ENCODE peak calls at places on chromosomes 12 and 14, in four cellular contexts. Z is Right ventricle myocardium superior, S is GM12892, D is sciatic nerve. C is an unnamed sample.

GRCh38 chr12:115149685-115150378 is 465.9 kb upstream of the TBX3 start:
- DNase-seq in S (no peak), Z (no peak), D (no peak), C (no peak)

GRCh38 chr14:105487986-105488777 is 1.5 kb downstream of the CRIP1 start:
- DNase-seq in D (no peak), Z (no peak), S (no peak), C (no peak)

GRCh38 chr12:53054112-53054878 is 4.4 kb downstream of the TNS2 start:
- DNase-seq in Z (peak; percentile 95), S (peak; percentile 93), D (peak; percentile 97), C (peak; percentile 98)

GRCh38 chr12:124608451-124608870 is 41.0 kb upstream of the NCOR2 start:
- DNase-seq in S (no peak), D (no peak), Z (no peak), C (no peak)

GRCh38 chr14:104820669-104821228 is 19.8 kb downstream of the ZBTB42 start:
- DNase-seq in Z (peak; percentile 64), D (peak; percentile 69), S (no peak), C (peak; percentile 87)

GRCh38 chr12:130663510-130663909 is 52.6 kb downstream of the RIMBP2 start:
- DNase-seq in Z (no peak), S (no peak), D (no peak), C (no peak)

GRCh38 chr14:22918809-22919600 is at the start of gene RBM23:
- DNase-seq in Z (peak; percentile 100), S (peak; percentile 87), D (peak; percentile 100), C (peak; percentile 100)

GRCh38 chr12:49198431-49199155 is 9.7 kb upstream of the TUBA1A start:
- DNase-seq in D (no peak), Z (peak; percentile 59), S (no peak), C (peak; percentile 82)

GRCh38 chr12:75528272-75528671 is 16.9 kb upstream of the KRR1 start:
- DNase-seq in S (no peak), Z (no peak), D (no peak), C (peak; percentile 63)

C was measured in mesendoderm.